ENCODE peak calls at places on chromosomes 5 and 9, in six cellular contexts. One of them, this sample, is unnamed.

GRCh38 chr5:98428806-98429205 is 344.7 kb upstream of the RGMB start:
- DNase-seq in PC-3: no peak
- DNase-seq in HuH-7.5: no peak
- DNase-seq in H7: no peak
- DNase-seq in cardiac fibroblast: peak; percentile 87
- DNase-seq in CD4-positive, alpha-beta memory T cell: no peak
- DNase-seq in this sample: no peak

GRCh38 chr9:97831843-97832636 is 21.0 kb upstream of the FOXE1 start:
- DNase-seq in PC-3: no peak
- DNase-seq in HuH-7.5: no peak
- DNase-seq in H7: no peak
- DNase-seq in cardiac fibroblast: no peak
- DNase-seq in CD4-positive, alpha-beta memory T cell: no peak
- DNase-seq in this sample: no peak

GRCh38 chr5:87147441-87147840 is 120.2 kb upstream of the RASA1 start:
- DNase-seq in PC-3: no peak
- DNase-seq in HuH-7.5: no peak
- DNase-seq in H7: no peak
- DNase-seq in cardiac fibroblast: no peak
- DNase-seq in CD4-positive, alpha-beta memory T cell: no peak
- DNase-seq in this sample: no peak

GRCh38 chr5:129079496-129079895 is 15.1 kb upstream of the ISOC1 start:
- DNase-seq in PC-3: no peak
- DNase-seq in HuH-7.5: no peak
- DNase-seq in H7: no peak
- DNase-seq in cardiac fibroblast: no peak
- DNase-seq in CD4-positive, alpha-beta memory T cell: no peak
- DNase-seq in this sample: no peak

GRCh38 chr9:3290231-3290840 is 235.5 kb downstream of the RFX3 start:
- DNase-seq in PC-3: no peak
- DNase-seq in HuH-7.5: no peak
- DNase-seq in H7: no peak
- DNase-seq in cardiac fibroblast: no peak
- DNase-seq in CD4-positive, alpha-beta memory T cell: no peak
- DNase-seq in this sample: no peak

GRCh38 chr5:178285399-178286225 is 53.0 kb upstream of the PHYKPL start:
- DNase-seq in PC-3: no peak
- DNase-seq in HuH-7.5: no peak
- DNase-seq in H7: no peak
- DNase-seq in cardiac fibroblast: no peak
- DNase-seq in CD4-positive, alpha-beta memory T cell: no peak
- DNase-seq in this sample: no peak

GRCh38 chr9:134960701-134961181 is 43.0 kb upstream of the FCN1 start:
- DNase-seq in PC-3: no peak
- DNase-seq in HuH-7.5: no peak
- DNase-seq in H7: peak; percentile 60
- DNase-seq in cardiac fibroblast: no peak
- DNase-seq in CD4-positive, alpha-beta memory T cell: no peak
- DNase-seq in this sample: no peak

GRCh38 chr9:134526798-134527492 is 114.7 kb upstream of the COL5A1 start:
- DNase-seq in PC-3: no peak
- DNase-seq in HuH-7.5: no peak
- DNase-seq in H7: no peak
- DNase-seq in cardiac fibroblast: no peak
- DNase-seq in CD4-positive, alpha-beta memory T cell: no peak
- DNase-seq in this sample: no peak

GRCh38 chr9:137320555-137321384 is 18.7 kb upstream of the NRARP start:
- DNase-seq in PC-3: no peak
- DNase-seq in HuH-7.5: peak; percentile 15
- DNase-seq in H7: peak; percentile 86
- DNase-seq in cardiac fibroblast: no peak
- DNase-seq in CD4-positive, alpha-beta memory T cell: no peak
- DNase-seq in this sample: no peak

GRCh38 chr9:131270171-131271015 is 5.9 kb downstream of the FAM78A start:
- DNase-seq in PC-3: no peak
- DNase-seq in HuH-7.5: no peak
- DNase-seq in H7: peak; percentile 74
- DNase-seq in cardiac fibroblast: peak; percentile 30
- DNase-seq in CD4-positive, alpha-beta memory T cell: peak; percentile 49
- DNase-seq in this sample: no peak

GRCh38 chr5:174091006-174091578 is 45.6 kb downstream of the NSG2 start:
- DNase-seq in PC-3: no peak
- DNase-seq in HuH-7.5: no peak
- DNase-seq in H7: no peak
- DNase-seq in cardiac fibroblast: no peak
- DNase-seq in CD4-positive, alpha-beta memory T cell: no peak
- DNase-seq in this sample: no peak

This sample was measured in foreskin keratinocyte.